ENCODE peak calls at places on chromosomes 12 and 14, in five cellular contexts. One of them, this sample, is unnamed.

GRCh38 chr12:109951136-109951535 is 45.0 kb downstream of the GIT2 start:
- DNase-seq in tibial nerve: no peak
- DNase-seq in GM12892: no peak
- DNase-seq in ovary: no peak
- DNase-seq in gastrocnemius medialis: no peak
- DNase-seq in this sample: no peak

GRCh38 chr12:125029756-125030358 is 35.4 kb upstream of the AACS start:
- DNase-seq in ovary: no peak
- DNase-seq in GM12892: no peak
- DNase-seq in tibial nerve: no peak
- DNase-seq in gastrocnemius medialis: no peak
- DNase-seq in this sample: no peak

GRCh38 chr14:64200170-64200569 is 94.0 kb downstream of the ESR2 start:
- DNase-seq in ovary: peak; percentile 60
- DNase-seq in GM12892: no peak
- DNase-seq in tibial nerve: no peak
- DNase-seq in gastrocnemius medialis: peak; percentile 67
- DNase-seq in this sample: no peak

GRCh38 chr14:30553311-30553989 is 5.5 kb upstream of the G2E3 start:
- DNase-seq in ovary: no peak
- DNase-seq in GM12892: no peak
- DNase-seq in gastrocnemius medialis: no peak
- DNase-seq in tibial nerve: no peak
- DNase-seq in this sample: no peak

GRCh38 chr14:100096656-100097055 is 31.4 kb downstream of the EVL start:
- DNase-seq in gastrocnemius medialis: no peak
- DNase-seq in GM12892: no peak
- DNase-seq in ovary: no peak
- DNase-seq in tibial nerve: no peak
- DNase-seq in this sample: no peak

GRCh38 chr12:132222096-132222807 is 78.0 kb downstream of the NOC4L start:
- DNase-seq in tibial nerve: no peak
- DNase-seq in gastrocnemius medialis: no peak
- DNase-seq in ovary: no peak
- DNase-seq in GM12892: no peak
- DNase-seq in this sample: no peak

GRCh38 chr12:125053821-125054220 is 11.4 kb upstream of the AACS start:
- DNase-seq in ovary: no peak
- DNase-seq in GM12892: no peak
- DNase-seq in gastrocnemius medialis: peak; percentile 68
- DNase-seq in tibial nerve: peak; percentile 24
- DNase-seq in this sample: no peak

GRCh38 chr12:8628731-8629130 is 16.1 kb upstream of the AICDA start:
- DNase-seq in tibial nerve: no peak
- DNase-seq in GM12892: no peak
- DNase-seq in ovary: no peak
- DNase-seq in gastrocnemius medialis: no peak
- DNase-seq in this sample: no peak

GRCh38 chr14:33943484-33943883 is 7.4 kb downstream of the EGLN3 start:
- DNase-seq in ovary: no peak
- DNase-seq in gastrocnemius medialis: no peak
- DNase-seq in tibial nerve: no peak
- DNase-seq in GM12892: no peak
- DNase-seq in this sample: no peak

DNA sequence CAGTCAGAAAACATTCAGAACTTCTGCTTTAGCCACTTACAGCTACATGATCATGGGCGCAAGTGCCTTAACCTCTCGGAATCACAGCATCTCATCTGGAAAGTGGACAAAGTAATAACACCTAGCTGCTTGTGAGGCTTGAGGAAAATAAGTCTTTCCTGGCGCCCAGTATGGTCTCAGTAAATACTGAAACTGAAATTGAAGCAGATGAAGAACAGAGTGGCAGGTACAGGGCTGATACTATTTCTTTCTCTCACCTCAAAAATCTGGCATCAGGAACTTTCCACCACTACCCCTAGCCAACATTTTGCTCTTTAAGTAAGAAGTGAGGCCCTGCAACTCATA is 129.6 kb upstream of the FUT8 start:
- DNase-seq in tibial nerve: no peak
- DNase-seq in ovary: no peak
- DNase-seq in gastrocnemius medialis: no peak
- DNase-seq in GM12892: no peak
- DNase-seq in this sample: no peak
- TF ChIP-seq POLR2A in tibial nerve: no peak
- TF ChIP-seq POLR2A in ovary: no peak
- TF ChIP-seq POLR2A in gastrocnemius medialis: no peak
- TF ChIP-seq POLR2A in GM12892: no peak
- TF ChIP-seq POLR2A in this sample: no peak

DNA sequence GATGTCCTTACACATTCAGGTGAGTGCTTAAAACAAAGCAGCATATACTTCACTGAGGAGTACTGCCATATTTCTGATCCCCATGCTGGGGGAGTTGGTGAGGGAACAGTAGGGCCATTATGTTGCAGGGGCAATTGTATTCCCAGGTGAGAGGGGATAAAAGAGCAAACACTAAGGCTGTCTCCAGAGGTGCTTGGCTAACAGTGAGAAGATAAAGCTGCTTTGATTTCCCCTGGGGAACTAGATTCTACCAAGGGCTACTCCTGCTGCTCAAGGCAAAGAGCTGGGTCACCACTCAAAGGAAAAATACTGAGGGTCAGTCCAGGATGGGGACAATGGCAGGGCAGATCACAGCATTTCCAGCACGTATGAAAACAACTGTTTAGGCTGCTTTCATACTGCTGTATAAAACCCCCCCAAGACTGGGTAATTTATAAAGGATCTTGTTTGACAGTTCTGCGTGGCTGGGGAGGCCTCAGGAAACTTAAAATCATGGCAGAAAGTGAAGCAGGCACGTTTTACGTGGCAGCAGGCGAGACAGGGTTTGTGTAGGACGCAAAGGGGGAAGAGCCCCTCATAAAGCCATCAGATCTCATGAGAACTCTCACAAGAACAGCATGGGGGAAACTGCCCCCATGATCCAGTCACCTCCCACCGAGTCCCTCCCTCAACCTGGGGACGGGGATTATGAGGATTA is 47.8 kb upstream of the OR5AU1 start:
- DNase-seq in GM12892: no peak
- DNase-seq in ovary: no peak
- DNase-seq in tibial nerve: no peak
- DNase-seq in gastrocnemius medialis: no peak
- DNase-seq in this sample: no peak
- TF ChIP-seq POLR2A in GM12892: no peak
- TF ChIP-seq POLR2A in ovary: no peak
- TF ChIP-seq POLR2A in tibial nerve: no peak
- TF ChIP-seq POLR2A in gastrocnemius medialis: no peak
- TF ChIP-seq POLR2A in this sample: no peak

GRCh38 chr12:68814490-68815231 is 6.7 kb downstream of the MDM2 start:
- DNase-seq in ovary: no peak
- DNase-seq in tibial nerve: no peak
- DNase-seq in gastrocnemius medialis: no peak
- DNase-seq in GM12892: no peak
- DNase-seq in this sample: no peak
- TF ChIP-seq POLR2A in ovary: no peak
- TF ChIP-seq POLR2A in tibial nerve: no peak
- TF ChIP-seq POLR2A in gastrocnemius medialis: no peak
- TF ChIP-seq POLR2A in GM12892: peak; percentile 42
- TF ChIP-seq POLR2A in this sample: no peak

GRCh38 chr12:6958609-6959375 is 7.6 kb downstream of the PTPN6 start:
- DNase-seq in tibial nerve: no peak
- DNase-seq in gastrocnemius medialis: no peak
- DNase-seq in ovary: no peak
- DNase-seq in GM12892: no peak
- DNase-seq in this sample: no peak

GRCh38 chr12:6959376-6960290 is 8.5 kb downstream of the PTPN6 start:
- DNase-seq in ovary: no peak
- DNase-seq in gastrocnemius medialis: peak; percentile 11
- DNase-seq in GM12892: no peak
- DNase-seq in tibial nerve: no peak
- DNase-seq in this sample: no peak

GRCh38 chr12:6961695-6962284 is 8.7 kb downstream of the PHB2 start:
- DNase-seq in GM12892: no peak
- DNase-seq in tibial nerve: no peak
- DNase-seq in ovary: no peak
- DNase-seq in gastrocnemius medialis: peak; percentile 57
- DNase-seq in this sample: peak; percentile 61

GRCh38 chr12:6961278-6961694 is 9.2 kb downstream of the PHB2 start:
- DNase-seq in gastrocnemius medialis: peak; percentile 74
- DNase-seq in ovary: peak; percentile 69
- DNase-seq in tibial nerve: no peak
- DNase-seq in GM12892: no peak
- DNase-seq in this sample: no peak

GRCh38 chr12:6960291-6961277 is 9.4 kb downstream of the PTPN6 start:
- DNase-seq in ovary: no peak
- DNase-seq in GM12892: no peak
- DNase-seq in tibial nerve: no peak
- DNase-seq in gastrocnemius medialis: peak; percentile 29
- DNase-seq in this sample: no peak
- TF ChIP-seq POLR2A in ovary: no peak
- TF ChIP-seq POLR2A in GM12892: peak; percentile 55
- TF ChIP-seq POLR2A in tibial nerve: no peak
- TF ChIP-seq POLR2A in gastrocnemius medialis: no peak
- TF ChIP-seq POLR2A in this sample: no peak

GRCh38 chr14:69152944-69153847 is at the start of gene DCAF5:
- DNase-seq in gastrocnemius medialis: peak; percentile 94
- DNase-seq in GM12892: peak; percentile 93
- DNase-seq in ovary: peak; percentile 90
- DNase-seq in tibial nerve: peak; percentile 83
- DNase-seq in this sample: peak; percentile 89

GRCh38 chr14:69153848-69154208 is 909 bp upstream of the DCAF5 start:
- DNase-seq in ovary: peak; percentile 36
- DNase-seq in gastrocnemius medialis: peak; percentile 23
- DNase-seq in tibial nerve: no peak
- DNase-seq in GM12892: no peak
- DNase-seq in this sample: peak; percentile 49

GRCh38 chr14:69152181-69152943 is 557 bp downstream of the DCAF5 start:
- DNase-seq in gastrocnemius medialis: peak; percentile 50
- DNase-seq in GM12892: no peak
- DNase-seq in ovary: no peak
- DNase-seq in tibial nerve: no peak
- DNase-seq in this sample: peak; percentile 40

GRCh38 chr14:69149461-69150244 is 3.3 kb downstream of the DCAF5 start:
- DNase-seq in gastrocnemius medialis: no peak
- DNase-seq in GM12892: no peak
- DNase-seq in ovary: no peak
- DNase-seq in tibial nerve: no peak
- DNase-seq in this sample: peak; percentile 13

GRCh38 chr14:69151458-69152180 is 1.3 kb downstream of the DCAF5 start:
- DNase-seq in gastrocnemius medialis: peak; percentile 72
- DNase-seq in GM12892: peak; percentile 74
- DNase-seq in ovary: peak; percentile 81
- DNase-seq in tibial nerve: peak; percentile 25
- DNase-seq in this sample: peak; percentile 67
- TF ChIP-seq POLR2A in gastrocnemius medialis: peak; percentile 72
- TF ChIP-seq POLR2A in GM12892: no peak
- TF ChIP-seq POLR2A in ovary: no peak
- TF ChIP-seq POLR2A in tibial nerve: peak; percentile 32
- TF ChIP-seq POLR2A in this sample: no peak

DNA sequence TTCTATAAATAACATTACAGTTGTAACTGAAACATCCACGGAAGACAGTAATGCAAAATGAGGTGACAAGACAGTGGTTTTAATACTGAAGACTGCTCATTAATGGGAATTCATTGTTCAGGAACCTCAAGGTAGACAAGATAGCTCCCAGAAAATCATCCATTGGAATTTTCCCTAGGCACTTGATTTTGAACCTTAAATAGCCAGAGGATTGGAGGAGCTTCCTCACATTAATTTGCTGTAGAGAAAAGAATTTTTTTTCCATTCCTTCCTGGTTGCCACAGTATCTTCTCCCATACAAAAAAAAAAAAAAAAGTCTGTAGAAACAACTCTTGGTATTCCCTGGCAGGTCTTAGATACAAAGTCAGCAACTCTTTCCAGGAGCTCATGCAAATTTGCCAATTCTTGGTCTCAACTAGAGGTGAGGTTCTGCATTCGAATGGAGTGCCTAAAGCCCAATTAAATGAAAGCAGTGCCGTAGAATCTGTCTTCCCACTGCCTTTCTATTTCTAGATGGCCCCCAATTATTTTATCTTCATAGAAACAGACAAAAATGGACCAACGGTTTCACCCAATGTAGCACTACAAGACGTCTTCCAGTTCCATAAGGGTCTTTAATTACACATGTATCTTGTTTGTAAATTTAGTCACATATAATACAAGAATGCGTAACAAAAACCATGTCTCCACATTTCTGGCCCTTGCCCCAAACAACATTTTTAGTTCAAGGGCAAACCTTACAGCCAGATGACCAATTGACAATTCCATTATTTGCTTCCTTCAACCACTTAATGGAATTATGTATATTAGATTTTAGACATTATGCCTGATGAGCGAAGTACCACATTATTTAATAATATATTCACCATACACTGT is 13.5 kb downstream of the SLC38A2 start:
- DNase-seq in ovary: no peak
- DNase-seq in GM12892: no peak
- DNase-seq in tibial nerve: no peak
- DNase-seq in gastrocnemius medialis: no peak
- DNase-seq in this sample: no peak
- TF ChIP-seq POLR2A in ovary: no peak
- TF ChIP-seq POLR2A in GM12892: peak; percentile 25
- TF ChIP-seq POLR2A in tibial nerve: no peak
- TF ChIP-seq POLR2A in gastrocnemius medialis: no peak
- TF ChIP-seq POLR2A in this sample: peak; percentile 47

GRCh38 chr12:48198619-48198973 is 4.5 kb downstream of the OR10AD1 start:
- DNase-seq in tibial nerve: no peak
- DNase-seq in ovary: peak; percentile 72
- DNase-seq in gastrocnemius medialis: peak; percentile 81
- DNase-seq in GM12892: peak; percentile 20
- DNase-seq in this sample: no peak
- TF ChIP-seq POLR2A in tibial nerve: no peak
- TF ChIP-seq POLR2A in ovary: no peak
- TF ChIP-seq POLR2A in gastrocnemius medialis: no peak
- TF ChIP-seq POLR2A in GM12892: no peak
- TF ChIP-seq POLR2A in this sample: no peak

DNA sequence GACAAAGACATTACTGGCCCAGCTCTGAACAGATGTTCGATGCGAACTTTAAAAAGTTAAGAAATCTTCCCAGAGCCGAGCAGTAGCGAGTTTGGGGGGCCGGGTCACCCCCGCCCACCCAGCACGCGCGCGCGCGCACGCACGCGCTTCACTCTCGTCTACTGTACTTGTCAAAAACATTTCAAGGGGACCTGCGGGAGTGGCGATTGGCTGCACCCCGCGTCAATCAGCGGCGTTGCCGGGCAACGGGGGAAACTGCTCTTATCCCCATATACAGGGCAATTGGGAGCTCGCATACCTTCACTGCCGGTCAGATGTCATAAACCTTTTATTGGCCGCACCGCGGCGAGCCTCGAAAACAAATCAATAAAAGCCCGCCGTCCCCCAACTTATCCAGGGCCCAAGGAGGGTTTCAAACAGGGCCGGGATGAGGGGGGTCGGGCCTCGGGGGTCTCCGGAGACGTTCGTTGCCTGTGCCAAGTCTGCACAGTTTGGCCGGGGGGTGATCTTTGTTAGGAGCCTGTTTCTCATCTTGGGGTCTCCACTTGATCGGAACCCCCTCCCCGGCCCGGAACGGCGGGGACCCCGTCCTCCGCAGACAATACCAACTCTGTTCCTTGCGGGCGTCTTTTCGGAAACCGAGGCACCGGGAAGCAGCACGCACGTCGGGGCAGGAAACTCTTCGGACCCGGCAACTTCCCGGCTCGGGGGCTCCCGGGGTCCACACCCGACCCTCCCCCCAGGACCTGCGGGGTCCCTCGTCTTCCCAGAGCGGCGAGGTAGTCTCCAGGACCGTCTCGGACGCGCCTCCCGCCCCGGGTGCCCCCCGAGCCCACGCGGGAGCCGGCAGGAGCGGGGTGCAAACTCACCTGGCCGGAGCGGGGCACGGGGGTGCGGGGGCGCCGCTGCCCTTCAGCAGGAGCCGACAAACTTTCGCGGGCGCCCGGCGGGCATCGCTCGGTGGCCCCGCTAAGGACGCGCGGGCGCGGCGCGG is 734 bp downstream of the FOXN3 start:
- DNase-seq in gastrocnemius medialis: peak; percentile 100
- DNase-seq in tibial nerve: peak; percentile 97
- DNase-seq in ovary: peak; percentile 99
- DNase-seq in GM12892: peak; percentile 94
- DNase-seq in this sample: peak; percentile 99
- TF ChIP-seq POLR2A in gastrocnemius medialis: peak; percentile 97
- TF ChIP-seq POLR2A in tibial nerve: peak; percentile 52
- TF ChIP-seq POLR2A in ovary: peak; percentile 2
- TF ChIP-seq POLR2A in GM12892: peak; percentile 71
- TF ChIP-seq POLR2A in this sample: no peak

This sample was measured in endothelial cell of umbilical vein.